ENCODE peak calls at places on chromosomes 4 and X, in ten cellular contexts. Q is tibial artery, E is GM23248, S is right atrium auricular region, Y is SK-N-SH, L is Caco-2, C is astrocyte, V is upper lobe of left lung, M is brain microvascular endothelial cell, D is WERI-Rb-1. Z is an unnamed sample.

GRCh38 chr4:1855334-1856070 is 454 bp downstream of the LETM1 start:
- DNase-seq in Q (no peak), E (peak; percentile 46), S (no peak), Y (peak; percentile 62), L (no peak), C (no peak), V (peak; percentile 33), M (no peak), D (peak; percentile 41), Z (no peak)

GRCh38 chrX:36930491-36930890 is 77.7 kb upstream of the FAM47C start:
- DNase-seq in Q (no peak), E (no peak), S (no peak), Y (no peak), L (no peak), C (no peak), V (no peak), M (no peak), D (no peak), Z (no peak)

GRCh38 chr4:159142985-159143384 is 40.1 kb downstream of the RAPGEF2 start:
- DNase-seq in Q (no peak), E (no peak), S (no peak), Y (no peak), L (no peak), C (no peak), V (no peak), M (no peak), D (no peak), Z (no peak)

GRCh38 chr4:16864199-16864598 is 34.2 kb downstream of the LDB2 start:
- DNase-seq in Q (no peak), E (no peak), S (no peak), Y (no peak), L (no peak), C (peak; percentile 30), V (no peak), M (no peak), D (no peak), Z (no peak)

GRCh38 chr4:169658970-169659735 is 38.8 kb downstream of the CLCN3 start:
- DNase-seq in Q (no peak), E (peak; percentile 19), S (no peak), Y (no peak), L (no peak), C (no peak), V (no peak), M (peak; percentile 1), D (no peak), Z (no peak)

GRCh38 chrX:8033175-8033574 is 106.0 kb upstream of the PNPLA4 start:
- DNase-seq in Q (no peak), E (no peak), S (no peak), Y (no peak), L (no peak), C (no peak), V (no peak), M (no peak), D (no peak), Z (no peak)

GRCh38 chr4:7192252-7193039 is at the start of gene SORCS2:
- DNase-seq in Q (peak; percentile 21), E (peak; percentile 85), S (no peak), Y (peak; percentile 95), L (peak; percentile 89), C (no peak), V (peak; percentile 59), M (peak; percentile 21), D (peak; percentile 81), Z (peak; percentile 86)

GRCh38 chr4:164337219-164337944 is 416.5 kb upstream of the SMIM31 start:
- DNase-seq in Q (no peak), E (no peak), S (no peak), Y (no peak), L (no peak), C (no peak), V (no peak), M (no peak), D (no peak), Z (no peak)

GRCh38 chr4:78543424-78544238 is 7.9 kb upstream of the ANXA3 start:
- DNase-seq in Q (no peak), E (peak; percentile 31), S (no peak), Y (no peak), L (no peak), C (peak; percentile 32), V (no peak), M (no peak), D (no peak), Z (no peak)

GRCh38 chr4:8205749-8206611 is 6.9 kb downstream of the SH3TC1 start:
- DNase-seq in Q (no peak), E (no peak), S (no peak), Y (no peak), L (no peak), C (no peak), V (no peak), M (no peak), D (no peak), Z (no peak)

GRCh38 chrX:119605739-119606507 is at the start of gene NKRF:
- DNase-seq in Q (peak; percentile 88), E (peak; percentile 92), S (peak; percentile 93), Y (peak; percentile 85), L (peak; percentile 90), C (peak; percentile 73), V (peak; percentile 91), M (peak; percentile 87), D (peak; percentile 85), Z (peak; percentile 92)

GRCh38 chr4:110046588-110047049 is 133.9 kb downstream of the EGF start:
- DNase-seq in Q (no peak), E (no peak), S (no peak), Y (peak; percentile 11), L (no peak), C (peak; percentile 64), V (no peak), M (no peak), D (no peak), Z (no peak)

GRCh38 chr4:161522031-161522430 is 641.8 kb downstream of the FSTL5 start:
- DNase-seq in Q (no peak), E (no peak), S (no peak), Y (no peak), L (no peak), C (peak; percentile 20), V (no peak), M (no peak), D (no peak), Z (no peak)

GRCh38 chr4:6986067-6986780 is 56.9 kb upstream of the TADA2B start:
- DNase-seq in Q (peak; percentile 77), E (peak; percentile 74), S (peak; percentile 66), Y (peak; percentile 67), L (no peak), C (peak; percentile 76), V (peak; percentile 69), M (peak; percentile 84), D (peak; percentile 45), Z (peak; percentile 69)

GRCh38 chr4:145278341-145279121 is 98.1 kb upstream of the OTUD4 start:
- DNase-seq in Q (no peak), E (peak; percentile 62), S (no peak), Y (no peak), L (no peak), C (peak; percentile 82), V (no peak), M (peak; percentile 19), D (no peak), Z (no peak)

GRCh38 chrX:126448681-126449080 is 103.9 kb downstream of the DCAF12L1 start:
- DNase-seq in Q (no peak), E (no peak), S (peak; percentile 16), Y (no peak), L (no peak), C (no peak), V (no peak), M (no peak), D (no peak), Z (no peak)

GRCh38 chrX:66163849-66164401 is at the start of gene HEPH:
- DNase-seq in Q (no peak), E (peak; percentile 63), S (no peak), Y (no peak), L (peak; percentile 5), C (peak; percentile 33), V (no peak), M (no peak), D (no peak), Z (no peak)
- H3K4me3 ChIP-seq in Q (peak within 1 kb of the TSS; percentile 52), E (peak within 1 kb of the TSS; percentile 71), S (peak within 1 kb of the TSS; percentile 41), Y (peak within 1 kb of the TSS; percentile 25), L (peak within 1 kb of the TSS; percentile 42), C (peak within 1 kb of the TSS; percentile 59), V (peak within 1 kb of the TSS; percentile 35), M (no peak within 1 kb of the TSS), D (no peak within 1 kb of the TSS), Z (no peak within 1 kb of the TSS)

DNA sequence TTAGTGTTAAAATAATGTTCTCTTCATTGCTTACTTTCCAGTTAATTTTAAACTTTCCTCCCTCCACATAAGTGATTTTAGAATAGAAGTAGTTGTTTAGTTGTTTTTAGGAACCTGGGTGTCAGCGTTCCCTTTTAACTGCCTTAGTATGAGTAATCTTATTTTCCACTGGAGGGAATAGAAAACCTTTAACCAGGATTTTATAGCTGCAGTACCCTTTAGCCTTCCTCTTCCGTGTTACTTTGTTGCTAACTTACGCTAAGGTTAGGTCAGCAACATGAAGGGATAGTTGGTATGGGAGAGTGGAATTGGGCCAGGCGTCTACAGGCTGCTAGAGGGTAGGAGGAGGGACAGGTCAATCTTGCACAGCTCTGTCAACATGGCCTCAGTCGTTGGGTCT is 31.5 kb downstream of the SMS start:
- DNase-seq in Q (no peak), E (no peak), S (no peak), Y (no peak), L (no peak), C (no peak), V (no peak), M (no peak), D (no peak), Z (no peak)
- H3K36me3 ChIP-seq in Q (peaks cover 14% of the 10 kb centered on the region), E (peaks cover 8% of the 10 kb centered on the region), S (peaks cover 10% of the 10 kb centered on the region), Y (peaks cover 58% of the 10 kb centered on the region), L (no peaks in the 10 kb centered on the region), C (peaks cover 22% of the 10 kb centered on the region), V (no peaks in the 10 kb centered on the region), M (peaks cover 12% of the 10 kb centered on the region), D (peaks cover 17% of the 10 kb centered on the region), Z (peaks cover 7% of the 10 kb centered on the region)

GRCh38 chr4:3744901-3745300 is 21.3 kb upstream of the ADRA2C start:
- DNase-seq in Q (no peak), E (no peak), S (no peak), Y (no peak), L (no peak), C (no peak), V (no peak), M (no peak), D (no peak), Z (no peak)
- H3K27me3 ChIP-seq in Q (peaks cover 21% of the 10 kb centered on the region), E (peaks cover 67% of the 10 kb centered on the region), S (peaks cover 6% of the 10 kb centered on the region), Y (no peaks in the 10 kb centered on the region), L (no peaks in the 10 kb centered on the region), C (peaks cover 22% of the 10 kb centered on the region), V (no peaks in the 10 kb centered on the region), M (peaks cover 27% of the 10 kb centered on the region), D (no peaks in the 10 kb centered on the region), Z (no peaks in the 10 kb centered on the region)

DNA sequence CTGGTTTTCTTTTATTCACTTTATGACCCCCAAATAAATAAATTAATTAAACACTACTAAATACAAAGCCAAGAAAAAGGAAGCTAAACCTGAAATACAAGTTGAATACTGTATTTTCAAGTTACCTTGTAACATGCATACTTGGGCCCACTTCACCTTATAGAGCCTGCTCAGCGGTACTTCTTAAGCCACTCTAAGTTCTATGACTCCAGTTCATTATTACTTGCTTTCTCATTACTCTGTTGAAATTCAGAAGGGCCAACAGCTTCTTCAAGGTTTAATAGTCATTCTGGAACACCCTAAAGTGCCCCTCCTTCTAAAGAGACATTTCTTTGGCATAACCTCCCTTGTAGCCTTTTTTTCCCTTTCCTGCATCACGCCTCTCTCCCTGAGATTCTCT is 844.5 kb downstream of the RPA4 start:
- DNase-seq in Q (no peak), E (no peak), S (no peak), Y (no peak), L (no peak), C (no peak), V (peak; percentile 28), M (no peak), D (no peak), Z (no peak)
- H3K4me3 ChIP-seq in Q (no peak overlapping the region), E (no peak overlapping the region), S (no peak overlapping the region), Y (no peak overlapping the region), L (no peak overlapping the region), C (no peak overlapping the region), V (no peak overlapping the region), M (no peak overlapping the region), D (no peak overlapping the region), Z (no peak overlapping the region)

Z was measured in BE2C.